ENCODE peak calls at places on chromosomes 2 and 18, in nine cellular contexts. B is COR-L47; H is stimulated activated CD4-positive, alpha-beta T cell treated with anti-CD3 and anti-CD28 coated beads, Interleukin-12 subunit alpha, Interleukin-12 subunit beta, amount 100 ng/mL, for 4 hours; N is activated effector memory CD4-positive, alpha-beta T cell treated with anti-CD3 and anti-CD28 coated beads, Interleukin-2, amount 50 U/mL, for 16 hours; U is activated CD4-positive, CD25-positive, alpha-beta regulatory T cell; X is NAMALWA; Y is HTR-8/SVneo; K is Calu3; P is GF-D8. W is an unnamed sample.

GRCh38 chr2:68023904-68024303 is 38.9 kb downstream of the C1D start:
- DNase-seq in B (no peak), X (no peak), N (no peak), U (no peak), Y (no peak), H (no peak), K (no peak), P (no peak), W (no peak)

GRCh38 chr2:15169326-15170038 is 391.7 kb downstream of the NBAS start:
- DNase-seq in N (no peak), P (no peak), K (peak), B (no peak), X (no peak), Y (peak), U (no peak), H (no peak), W (no peak)

GRCh38 chr2:68235090-68235489 is 17.2 kb downstream of the PPP3R1 start:
- DNase-seq in K (no peak), N (no peak), H (no peak), X (no peak), U (no peak), B (no peak), Y (no peak), P (no peak), W (no peak)

GRCh38 chr2:149765636-149766035 is 178.1 kb upstream of the MMADHC start:
- DNase-seq in K (no peak), P (no peak), B (no peak), H (no peak), N (no peak), U (no peak), X (no peak), Y (no peak), W (no peak)

GRCh38 chr2:181334158-181334826 is 122.9 kb upstream of the ITGA4 start:
- DNase-seq in H (no peak), Y (no peak), K (no peak), B (no peak), U (no peak), P (no peak), X (peak), N (no peak), W (no peak)

GRCh38 chr2:119753041-119753929 is 6.4 kb upstream of the PTPN4 start:
- DNase-seq in X (peak), P (peak), U (no peak), Y (peak), N (no peak), B (peak), H (no peak), K (peak), W (no peak)

GRCh38 chr2:72235497-72236413 is 88.1 kb upstream of the CYP26B1 start:
- DNase-seq in N (no peak), X (no peak), B (no peak), U (no peak), P (no peak), H (no peak), K (no peak), Y (peak), W (no peak)

GRCh38 chr18:10038268-10038667 is 124.5 kb downstream of the VAPA start:
- DNase-seq in H (no peak), K (no peak), U (no peak), N (no peak), P (no peak), B (no peak), Y (no peak), X (no peak), W (no peak)

GRCh38 chr2:47237375-47238357 is 82.6 kb upstream of the STPG4 start:
- DNase-seq in N (no peak), K (no peak), X (no peak), B (no peak), Y (no peak), U (no peak), P (no peak), H (no peak), W (no peak)

GRCh38 chr2:229795058-229795457 is 80.7 kb upstream of the DNER start:
- DNase-seq in N (no peak), Y (no peak), X (no peak), U (no peak), H (no peak), B (no peak), K (no peak), P (no peak), W (no peak)

GRCh38 chr2:203328735-203329549 is 748 bp downstream of the ABI2 start:
- DNase-seq in H (peak), K (peak), B (peak), X (peak), P (no peak), Y (peak), U (peak), N (peak), W (no peak)

GRCh38 chr2:223247136-223247535 is 195.1 kb downstream of the KCNE4 start:
- DNase-seq in U (no peak), X (peak), P (no peak), N (no peak), B (peak), K (peak), Y (peak), H (no peak), W (no peak)

GRCh38 chr18:32956591-32957310 is 183.9 kb upstream of the KLHL14 start:
- DNase-seq in P (no peak), N (no peak), B (no peak), U (no peak), Y (no peak), X (peak), H (no peak), K (no peak), W (no peak)

GRCh38 chr2:240351826-240352426 is 83.5 kb upstream of the GPC1 start:
- DNase-seq in H (no peak), B (no peak), K (no peak), P (no peak), X (no peak), Y (no peak), N (no peak), U (no peak), W (no peak)

GRCh38 chr2:186691231-186691630 is 2.6 kb upstream of the FAM171B start:
- DNase-seq in X (no peak), U (no peak), Y (no peak), B (no peak), K (no peak), P (no peak), N (no peak), H (no peak), W (no peak)

GRCh38 chr2:190468814-190469569 is 60.8 kb downstream of the MFSD6 start:
- DNase-seq in K (peak), P (peak), N (no peak), Y (peak), B (peak), U (no peak), X (peak), H (no peak), W (peak)

GRCh38 chr2:70248810-70249438 is 496 bp upstream of the TIA1 start:
- DNase-seq in X (no peak), B (peak), P (peak), Y (no peak), H (peak), U (peak), K (peak), N (peak), W (peak)